ENCODE peak calls at places on chromosomes 6 and 20, in ten cellular contexts. E is A549, F is HCT116, D is GM12878, H is prostate gland, Z is adrenal gland, U is tibial nerve, B is uterus, J is heart left ventricle, K is IMR-90. M is an unnamed sample.

GRCh38 chr6:27168586-27169443 is 78.7 kb upstream of the PRSS16 start:
- DNase-seq in E (no peak), Z (no peak), D (no peak), F (no peak), B (no peak), K (peak), U (no peak), H (no peak), J (no peak), M (no peak)

GRCh38 chr6:318265-318890 is 26.1 kb downstream of the DUSP22 start:
- DNase-seq in K (no peak), U (no peak), Z (no peak), H (no peak), J (no peak), F (no peak), D (no peak), B (no peak), E (no peak), M (no peak)

GRCh38 chr6:20409427-20409971 is 7.8 kb downstream of the E2F3 start:
- DNase-seq in D (peak), F (no peak), H (no peak), J (no peak), B (no peak), U (no peak), E (no peak), K (no peak), Z (no peak), M (no peak)

GRCh38 chr6:145839653-145840052 is 25.1 kb upstream of the FBXO30 start:
- DNase-seq in H (no peak), F (no peak), J (no peak), K (no peak), B (no peak), E (no peak), D (no peak), Z (no peak), U (no peak), M (no peak)

GRCh38 chr6:120202878-120203277 is 853.3 kb upstream of the MAN1A1 start:
- DNase-seq in J (no peak), F (no peak), U (no peak), B (no peak), H (no peak), Z (no peak), D (no peak), K (no peak), E (no peak), M (no peak)

GRCh38 chr6:2616796-2617195 is 133.9 kb downstream of the MYLK4 start:
- DNase-seq in J (no peak), F (no peak), D (no peak), U (no peak), H (no peak), E (no peak), Z (no peak), B (no peak), K (no peak), M (no peak)

GRCh38 chr20:60371456-60371855 is 413.2 kb downstream of the CDH26 start:
- DNase-seq in H (no peak), Z (no peak), J (no peak), F (no peak), U (no peak), D (no peak), B (no peak), K (no peak), E (no peak), M (no peak)

GRCh38 chr20:16301981-16302380 is 271.3 kb downstream of the KIF16B start:
- DNase-seq in U (no peak), F (no peak), B (no peak), H (no peak), Z (no peak), J (no peak), E (no peak), K (peak), D (no peak), M (no peak)

GRCh38 chr6:98574991-98575390 is 259.4 kb upstream of the POU3F2 start:
- DNase-seq in H (no peak), F (no peak), D (no peak), Z (peak), B (no peak), K (no peak), E (no peak), J (no peak), U (no peak), M (no peak)

GRCh38 chr6:52286798-52287432 is 2.4 kb upstream of the MCM3 start:
- DNase-seq in H (peak), D (no peak), J (peak), E (peak), B (peak), F (peak), K (peak), Z (peak), U (peak), M (no peak)

GRCh38 chr6:27575594-27576361 is 102.9 kb upstream of the ZNF184 start:
- DNase-seq in J (no peak), Z (no peak), F (peak), D (no peak), K (no peak), E (no peak), B (no peak), H (no peak), U (no peak), M (no peak)

GRCh38 chr20:38141889-38142494 is 23.1 kb downstream of the TGM2 start:
- DNase-seq in H (no peak), Z (no peak), E (no peak), D (no peak), F (no peak), U (no peak), B (no peak), J (no peak), K (no peak), M (no peak)

GRCh38 chr20:51738877-51739447 is 29.2 kb downstream of the ATP9A start:
- DNase-seq in Z (no peak), B (no peak), F (peak), H (no peak), D (no peak), E (no peak), J (no peak), U (no peak), K (no peak), M (no peak)

GRCh38 chr6:2940010-2940850 is 31.1 kb downstream of the SERPINB6 start:
- DNase-seq in E (no peak), U (no peak), F (no peak), Z (peak), J (no peak), B (no peak), H (no peak), D (peak), K (no peak), M (peak)

GRCh38 chr20:24761220-24762065 is 187.6 kb upstream of the CST7 start:
- DNase-seq in D (no peak), H (no peak), F (no peak), B (no peak), U (no peak), J (no peak), Z (peak), K (no peak), E (no peak), M (no peak)

GRCh38 chr6:14312497-14312896 is 194.9 kb downstream of the CD83 start:
- DNase-seq in Z (no peak), U (no peak), D (peak), E (no peak), K (no peak), J (no peak), H (no peak), F (no peak), B (no peak), M (no peak)

GRCh38 chr6:170023620-170024521 is 267.0 kb downstream of the DLL1 start:
- DNase-seq in F (no peak), U (no peak), E (no peak), D (no peak), K (no peak), B (no peak), H (no peak), J (peak), Z (no peak), M (peak)

GRCh38 chr6:37695273-37695672 is 2.4 kb downstream of the MDGA1 start:
- DNase-seq in U (no peak), F (no peak), H (no peak), E (no peak), K (no peak), Z (no peak), B (no peak), D (no peak), J (no peak), M (no peak)

GRCh38 chr6:140572129-140572528 is 1197.7 kb upstream of the CITED2 start:
- DNase-seq in B (no peak), F (no peak), D (no peak), K (peak), E (no peak), Z (peak), U (no peak), J (no peak), H (no peak), M (no peak)

GRCh38 chr6:24836116-24836515 is 37.4 kb upstream of the ARMH2 start:
- DNase-seq in F (no peak), U (no peak), Z (no peak), H (peak), D (no peak), B (no peak), E (no peak), K (no peak), J (no peak), M (no peak)

GRCh38 chr6:26234421-26235239 is 130.4 kb upstream of the BTN3A2 start:
- DNase-seq in F (no peak), K (peak), B (peak), U (no peak), J (peak), H (peak), E (peak), D (peak), Z (peak), M (no peak)

GRCh38 chr6:41939848-41940758 is 1.5 kb downstream of the CCND3 start:
- DNase-seq in Z (no peak), K (peak), B (no peak), E (no peak), D (no peak), U (no peak), J (no peak), H (no peak), F (no peak), M (no peak)

GRCh38 chr6:143772110-143772509 is 71.0 kb upstream of the LTV1 start:
- DNase-seq in F (no peak), E (no peak), B (no peak), D (no peak), H (no peak), J (no peak), K (no peak), Z (no peak), U (no peak), M (no peak)

GRCh38 chr20:42447270-42447669 is 742.4 kb downstream of the PTPRT start:
- DNase-seq in B (no peak), U (no peak), F (no peak), H (no peak), J (no peak), E (no peak), K (no peak), Z (no peak), D (no peak), M (no peak)

GRCh38 chr6:40968620-40969145 is 70.3 kb downstream of the UNC5CL start:
- DNase-seq in Z (peak), J (no peak), E (no peak), F (no peak), B (no peak), H (no peak), K (no peak), D (no peak), U (no peak), M (no peak)

GRCh38 chr6:44829811-44830210 is 442.3 kb downstream of the CDC5L start:
- DNase-seq in B (no peak), E (no peak), K (no peak), F (no peak), J (no peak), Z (no peak), H (no peak), U (no peak), D (peak), M (no peak)

GRCh38 chr6:155143610-155144106 is 120.2 kb upstream of the CLDN20 start:
- DNase-seq in F (no peak), U (no peak), H (no peak), K (no peak), Z (no peak), B (no peak), J (no peak), D (no peak), E (no peak), M (no peak)

GRCh38 chr6:116397960-116398359 is 27.2 kb downstream of the DSE start:
- DNase-seq in D (no peak), E (no peak), U (no peak), J (no peak), Z (no peak), H (no peak), F (no peak), B (no peak), K (peak), M (no peak)

GRCh38 chr6:31663087-31663960 is 1.5 kb downstream of the GPANK1 start:
- DNase-seq in H (no peak), K (peak), F (no peak), E (no peak), J (no peak), U (no peak), D (no peak), B (no peak), Z (no peak), M (no peak)

GRCh38 chr20:62475819-62476073 is at the start of gene GATA5:
- DNase-seq in D (no peak), U (no peak), K (no peak), J (no peak), E (no peak), F (no peak), H (no peak), Z (no peak), B (no peak), M (no peak)
- TF ChIP-seq CTCF in D (no peak), U (no peak), K (no peak), J (no peak), E (no peak), F (no peak), H (no peak), Z (no peak), B (no peak), M (no peak)

DNA sequence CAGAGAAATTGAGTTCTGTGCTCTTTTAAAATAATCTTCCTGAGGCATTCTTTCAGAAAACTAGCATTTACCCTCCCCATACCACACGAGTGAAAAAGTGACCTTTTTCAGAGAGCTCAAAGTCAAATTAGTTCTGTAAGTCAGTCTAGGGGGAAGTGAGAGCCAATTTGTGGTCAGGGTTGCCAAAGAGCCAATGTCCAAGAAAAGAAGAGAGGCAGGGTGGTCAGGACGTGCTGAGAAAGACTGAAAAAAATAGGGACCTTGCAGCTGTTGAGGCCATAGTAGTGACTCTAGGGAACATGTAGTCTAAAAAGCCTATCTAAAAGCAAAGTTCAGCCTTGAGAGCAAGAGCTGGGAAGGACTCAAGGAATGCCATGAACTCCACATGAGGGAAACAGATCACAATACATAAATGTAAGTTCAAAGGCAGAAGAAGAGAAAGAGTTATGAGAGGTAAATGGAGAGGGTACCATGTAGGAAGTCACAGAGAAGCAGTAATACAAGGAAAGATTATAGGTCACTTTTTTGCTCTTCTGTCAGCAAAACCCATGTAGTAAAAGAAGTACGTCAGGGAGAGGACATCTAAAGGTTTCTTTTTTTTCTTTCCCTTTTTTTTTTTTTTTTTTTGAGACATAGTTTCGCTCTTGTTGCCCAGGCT is 565.1 kb upstream of the FLRT3 start:
- DNase-seq in F (no peak), U (no peak), Z (no peak), B (no peak), D (peak), K (no peak), J (no peak), H (no peak), E (no peak), M (no peak)
- TF ChIP-seq POLR2A in F (no peak), U (no peak), Z (no peak), B (no peak), D (no peak), K (no peak), J (no peak), H (no peak), E (no peak), M (no peak)

GRCh38 chr20:46559685-46560440 is 9.4 kb upstream of the OCSTAMP start:
- DNase-seq in H (no peak), U (no peak), F (no peak), D (no peak), E (no peak), J (no peak), Z (no peak), K (no peak), B (no peak), M (peak)
- TF ChIP-seq CTCF in H (no peak), U (no peak), F (no peak), D (no peak), E (no peak), J (peak), Z (no peak), K (peak), B (no peak), M (no peak)

GRCh38 chr6:150993253-150993652 is 127.8 kb downstream of the MTHFD1L start:
- DNase-seq in J (no peak), E (no peak), F (no peak), K (no peak), D (no peak), U (no peak), H (no peak), Z (no peak), B (no peak), M (no peak)
- TF ChIP-seq POLR2A in J (no peak), E (no peak), F (no peak), K (no peak), D (no peak), U (no peak), H (no peak), Z (no peak), B (no peak), M (no peak)

M was measured in lower leg skin.